ENCODE peak calls at places on chromosomes 16 and 17, in eight cellular contexts. E is EL, I is NCI-H187, Z is mesenchymal stem cell, U is glutamatergic neuron, B is hippocampal formation, O is right lobe of liver, G is NCI-H1436. Q is an unnamed sample.

GRCh38 chr16:48503779-48504178 is 106.2 kb downstream of the N4BP1 start:
- DNase-seq in E (peak), I (no peak), Z (no peak), U (no peak), B (no peak), O (no peak), G (no peak), Q (peak)

GRCh38 chr16:58843675-58844074 is 109.6 kb upstream of the GOT2 start:
- DNase-seq in E (peak), I (no peak), Z (peak), U (no peak), B (no peak), O (no peak), G (no peak), Q (peak)

GRCh38 chr17:39705786-39706348 is 6.0 kb downstream of the ERBB2 start:
- DNase-seq in E (no peak), I (no peak), Z (no peak), U (no peak), B (no peak), O (peak), G (no peak), Q (no peak)

GRCh38 chr17:73613271-73613941 is 30.8 kb downstream of the SDK2 start:
- DNase-seq in E (no peak), I (no peak), Z (no peak), U (peak), B (no peak), O (no peak), G (no peak), Q (no peak)

GRCh38 chr17:38584350-38584925 is 21.3 kb downstream of the SRCIN1 start:
- DNase-seq in E (peak), I (peak), Z (peak), U (peak), B (peak), O (peak), G (peak), Q (no peak)

GRCh38 chr16:81632392-81633146 is 146.5 kb upstream of the PLCG2 start:
- DNase-seq in E (peak), I (no peak), Z (peak), U (no peak), B (no peak), O (no peak), G (no peak), Q (no peak)

GRCh38 chr17:7932949-7933348 is 943 bp downstream of the CNTROB start:
- DNase-seq in E (peak), I (no peak), Z (peak), U (no peak), B (no peak), O (no peak), G (no peak), Q (peak)

GRCh38 chr17:57459286-57459915 is 203.1 kb downstream of the MSI2 start:
- DNase-seq in E (peak), I (no peak), Z (peak), U (no peak), B (no peak), O (no peak), G (no peak), Q (no peak)

GRCh38 chr16:54460254-54460860 is 173.8 kb upstream of the IRX3 start:
- DNase-seq in E (no peak), I (no peak), Z (no peak), U (no peak), B (no peak), O (no peak), G (no peak), Q (no peak)

GRCh38 chr17:20944014-20944905 is 98.6 kb downstream of the USP22 start:
- DNase-seq in E (no peak), I (no peak), Z (no peak), U (peak), B (no peak), O (peak), G (peak), Q (no peak)

Q was measured in skeletal muscle cell.